ENCODE peak calls at places on chromosomes 16 and 17, in ten cellular contexts. R is H9, V is transverse colon, Z is SK-MEL-5, P is GDM1, I is ELR, D is NCI-H1417, H is kidney tubule cell, O is mucosa of descending colon, A is B cell. F is an unnamed sample.

GRCh38 chr17:32516940-32517711 is 30.3 kb downstream of the CDK5R1 start:
- DNase-seq in R (no peak), V (no peak), Z (peak), P (no peak), I (no peak), D (peak), H (no peak), O (no peak), A (no peak), F (no peak)

GRCh38 chr16:2199095-2199494 is 2.7 kb upstream of the CASKIN1 start:
- DNase-seq in R (no peak), V (no peak), Z (no peak), P (no peak), I (no peak), D (no peak), H (no peak), O (no peak), A (no peak), F (no peak)

GRCh38 chr16:87658564-87659225 is 56.4 kb downstream of the JPH3 start:
- DNase-seq in R (peak), V (no peak), Z (no peak), P (no peak), I (no peak), D (peak), H (peak), O (no peak), A (no peak), F (no peak)

GRCh38 chr16:29985271-29985811 is 10.1 kb downstream of the HIRIP3 start:
- DNase-seq in R (no peak), V (no peak), Z (no peak), P (no peak), I (no peak), D (no peak), H (no peak), O (no peak), A (no peak), F (no peak)

GRCh38 chr17:68390888-68391545 is 66.3 kb downstream of the WIPI1 start:
- DNase-seq in R (no peak), V (no peak), Z (no peak), P (no peak), I (no peak), D (no peak), H (no peak), O (no peak), A (no peak), F (no peak)

GRCh38 chr17:76353004-76353598 is 615 bp downstream of the PRPSAP1 start:
- DNase-seq in R (peak), V (peak), Z (no peak), P (no peak), I (peak), D (peak), H (peak), O (peak), A (no peak), F (peak)

GRCh38 chr16:57509231-57509923 is 23.1 kb upstream of the DOK4 start:
- DNase-seq in R (no peak), V (no peak), Z (no peak), P (no peak), I (no peak), D (peak), H (no peak), O (no peak), A (no peak), F (no peak)

GRCh38 chr17:1275962-1276736 is 3.3 kb upstream of the TRARG1 start:
- DNase-seq in R (peak), V (peak), Z (peak), P (no peak), I (peak), D (peak), H (peak), O (no peak), A (peak), F (peak)

GRCh38 chr16:57619606-57620315 is 8.7 kb upstream of the ADGRG1 start:
- DNase-seq in R (no peak), V (peak), Z (no peak), P (no peak), I (no peak), D (peak), H (peak), O (peak), A (no peak), F (peak)

GRCh38 chr17:29710891-29711418 is 88.2 kb upstream of the CORO6 start:
- DNase-seq in R (no peak), V (no peak), Z (no peak), P (no peak), I (peak), D (no peak), H (peak), O (no peak), A (no peak), F (no peak)

GRCh38 chr17:81034779-81035388 is at the start of gene BAIAP2:
- DNase-seq in R (peak), V (peak), Z (peak), P (peak), I (peak), D (peak), H (peak), O (peak), A (peak), F (peak)

GRCh38 chr17:14464741-14465140 is 163.9 kb downstream of the HS3ST3B1 start:
- DNase-seq in R (no peak), V (no peak), Z (no peak), P (no peak), I (no peak), D (no peak), H (no peak), O (no peak), A (no peak), F (no peak)

GRCh38 chr16:456891-457483 is 31.5 kb downstream of the RAB11FIP3 start:
- DNase-seq in R (no peak), V (no peak), Z (no peak), P (no peak), I (no peak), D (no peak), H (no peak), O (no peak), A (no peak), F (no peak)

GRCh38 chr17:17516941-17517720 is 20.9 kb upstream of the RASD1 start:
- DNase-seq in R (no peak), V (no peak), Z (no peak), P (no peak), I (no peak), D (no peak), H (no peak), O (peak), A (no peak), F (no peak)

GRCh38 chr17:8105957-8106398 is 12.3 kb downstream of the ALOXE3 start:
- DNase-seq in R (no peak), V (no peak), Z (no peak), P (no peak), I (peak), D (no peak), H (no peak), O (no peak), A (no peak), F (no peak)

GRCh38 chr17:38868095-38868967 is 1.5 kb upstream of the LASP1 start:
- DNase-seq in R (no peak), V (peak), Z (no peak), P (no peak), I (peak), D (no peak), H (peak), O (no peak), A (no peak), F (peak)

GRCh38 chr17:3600529-3601205 is 8.5 kb downstream of the TRPV1 start:
- DNase-seq in R (no peak), V (no peak), Z (no peak), P (no peak), I (no peak), D (no peak), H (no peak), O (no peak), A (no peak), F (no peak)

GRCh38 chr17:64320613-64321553 is 57.8 kb upstream of the TEX2 start:
- DNase-seq in R (peak), V (peak), Z (peak), P (peak), I (peak), D (peak), H (peak), O (no peak), A (peak), F (peak)

GRCh38 chr16:55876854-55877253 is 1.7 kb upstream of the CES5A start:
- DNase-seq in R (no peak), V (no peak), Z (no peak), P (no peak), I (peak), D (no peak), H (no peak), O (no peak), A (no peak), F (no peak)

GRCh38 chr16:86961133-86961720 is 356.0 kb downstream of the C16orf95 start:
- DNase-seq in R (no peak), V (no peak), Z (no peak), P (no peak), I (no peak), D (no peak), H (no peak), O (no peak), A (no peak), F (no peak)

GRCh38 chr17:62631086-62631935 is 3.8 kb downstream of the MRC2 start:
- DNase-seq in R (no peak), V (no peak), Z (no peak), P (no peak), I (no peak), D (no peak), H (no peak), O (no peak), A (no peak), F (no peak)

GRCh38 chr17:31318298-31319190 is 2.9 kb downstream of the EVI2A start:
- DNase-seq in R (no peak), V (peak), Z (no peak), P (no peak), I (peak), D (no peak), H (peak), O (no peak), A (no peak), F (peak)

GRCh38 chr17:27578718-27579085 is 52.3 kb upstream of the LGALS9 start:
- DNase-seq in R (no peak), V (no peak), Z (no peak), P (no peak), I (peak), D (no peak), H (peak), O (no peak), A (no peak), F (no peak)

GRCh38 chr16:50257876-50258275 is 8.5 kb upstream of the ADCY7 start:
- DNase-seq in R (no peak), V (no peak), Z (no peak), P (no peak), I (no peak), D (no peak), H (no peak), O (peak), A (no peak), F (no peak)

GRCh38 chr17:82683534-82683933 is 15.0 kb downstream of the RAB40B start:
- DNase-seq in R (no peak), V (no peak), Z (no peak), P (no peak), I (no peak), D (no peak), H (no peak), O (peak), A (no peak), F (no peak)

F was measured in mucosa of gallbladder.